ENCODE peak calls at places on chromosomes 6 and 20, in six cellular contexts. H, D, C, R, X and T are unnamed samples.

GRCh38 chr6:139545474-139546116 is 171.1 kb upstream of the CITED2 start:
- DNase-seq in R (no peak), X (no peak), C (no peak), D (peak), H (no peak), T (no peak)

GRCh38 chr6:72650081-72650745 is 28.3 kb downstream of the KCNQ5 start:
- DNase-seq in R (no peak), C (no peak), D (no peak), H (peak), X (no peak), T (no peak)

GRCh38 chr6:55632953-55633352 is 54.0 kb upstream of the HMGCLL1 start:
- DNase-seq in D (no peak), R (no peak), C (no peak), H (peak), X (no peak), T (no peak)

GRCh38 chr20:52972965-52973819 is 1.0 kb downstream of the TSHZ2 start:
- DNase-seq in C (peak), R (peak), X (no peak), H (no peak), D (peak), T (no peak)

GRCh38 chr6:98833101-98834059 is 994 bp upstream of the POU3F2 start:
- DNase-seq in R (peak), C (peak), X (no peak), H (peak), D (peak), T (peak)

GRCh38 chr6:137968901-137969300 is 101.8 kb downstream of the TNFAIP3 start:
- DNase-seq in D (no peak), H (no peak), C (no peak), R (no peak), X (no peak), T (no peak)

GRCh38 chr6:38714239-38715015 is 684 bp upstream of the DNAH8 start:
- DNase-seq in X (no peak), H (no peak), C (no peak), D (no peak), R (no peak), T (no peak)

GRCh38 chr20:37800618-37801017 is 102.3 kb upstream of the VSTM2L start:
- DNase-seq in R (no peak), D (no peak), H (no peak), C (no peak), X (no peak), T (no peak)

GRCh38 chr6:89393659-89394058 is 18.4 kb downstream of the RRAGD start:
- DNase-seq in C (no peak), D (no peak), X (no peak), H (no peak), R (no peak), T (no peak)

GRCh38 chr20:56285496-56285895 is 37.0 kb downstream of the MC3R start:
- DNase-seq in X (no peak), H (no peak), R (no peak), C (no peak), D (no peak), T (no peak)

GRCh38 chr6:10373642-10374359 is 41.1 kb downstream of the TFAP2A start:
- DNase-seq in D (peak), H (peak), X (no peak), C (no peak), R (no peak), T (no peak)

GRCh38 chr20:63499333-63499969 is 568 bp upstream of the EEF1A2 start:
- DNase-seq in D (no peak), H (no peak), R (no peak), X (peak), C (peak), T (no peak)
- H3K4me3 ChIP-seq in D (no peak), H (peak), R (peak), X (peak), C (no peak), T (peak)

DNA sequence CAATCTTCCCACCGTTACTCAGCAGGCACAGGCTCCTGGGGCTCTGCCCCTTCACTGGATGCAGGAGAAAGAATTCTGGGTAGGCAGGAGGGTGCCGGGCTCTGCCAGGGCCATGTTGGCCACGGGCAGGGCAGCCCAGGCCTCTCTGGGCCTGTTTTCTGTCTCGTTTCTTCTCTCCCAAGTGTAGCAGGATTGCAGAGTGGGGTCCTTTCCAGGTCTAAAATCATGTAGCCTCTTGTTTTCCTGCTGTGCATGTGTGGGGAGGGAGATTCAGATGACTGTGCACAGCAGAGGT is 112.7 kb downstream of the DLL1 start:
- DNase-seq in D (no peak), C (no peak), H (no peak), X (no peak), R (no peak), T (no peak)
- H3K27ac ChIP-seq in D (no peak), C (no peak), H (no peak), X (no peak), R (no peak), T (no peak)

GRCh38 chr6:39793528-39793927 is 1.4 kb downstream of the DAAM2 start:
- DNase-seq in R (no peak), C (no peak), D (no peak), X (no peak), H (no peak), T (no peak)

GRCh38 chr6:39792501-39793450 is 600 bp downstream of the DAAM2 start:
- DNase-seq in H (no peak), X (no peak), R (peak), C (peak), D (no peak), T (no peak)

GRCh38 chr6:39791311-39791710 is 865 bp upstream of the DAAM2 start:
- DNase-seq in R (peak), D (no peak), X (no peak), C (no peak), H (no peak), T (no peak)

GRCh38 chr6:39790772-39791171 is 1.4 kb upstream of the DAAM2 start:
- DNase-seq in R (no peak), C (no peak), D (no peak), X (no peak), H (peak), T (no peak)

DNA sequence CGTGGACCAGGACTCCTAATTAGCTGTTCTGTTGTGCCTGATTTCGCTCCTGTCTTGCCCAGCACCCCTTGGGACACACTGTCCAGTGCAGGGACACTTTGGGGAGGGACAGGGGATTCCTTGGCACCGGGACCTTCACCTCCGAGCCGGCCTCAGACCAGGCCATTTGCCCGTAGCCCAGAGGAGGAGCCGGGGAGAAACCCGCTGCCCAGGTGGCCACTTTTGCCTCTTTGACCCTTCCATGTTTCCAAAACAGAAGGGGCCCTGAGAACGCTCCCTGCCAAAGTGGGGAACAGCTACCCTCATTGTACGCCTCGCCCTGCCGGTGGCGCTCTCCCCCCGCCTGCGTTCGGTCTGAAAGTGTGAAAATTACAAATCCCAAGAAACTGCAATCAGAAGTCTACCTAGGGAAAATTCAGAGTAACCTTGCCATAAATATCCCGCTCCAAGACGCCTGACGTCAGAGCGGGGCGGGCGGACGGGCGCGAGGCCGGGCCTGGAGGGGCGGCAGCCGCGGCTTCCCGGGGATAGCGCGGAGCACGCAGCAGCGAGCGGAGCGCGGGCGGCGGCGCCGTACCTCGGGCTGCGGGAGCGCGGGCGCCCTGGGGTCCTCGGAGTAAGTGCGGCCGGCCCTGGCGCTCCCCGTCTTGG is at the start of gene DAAM2:
- DNase-seq in X (peak), C (peak), D (peak), H (peak), R (peak), T (peak)
- H3K4me3 ChIP-seq in X (peak), C (peak), D (peak), H (peak), R (peak), T (peak)

DNA sequence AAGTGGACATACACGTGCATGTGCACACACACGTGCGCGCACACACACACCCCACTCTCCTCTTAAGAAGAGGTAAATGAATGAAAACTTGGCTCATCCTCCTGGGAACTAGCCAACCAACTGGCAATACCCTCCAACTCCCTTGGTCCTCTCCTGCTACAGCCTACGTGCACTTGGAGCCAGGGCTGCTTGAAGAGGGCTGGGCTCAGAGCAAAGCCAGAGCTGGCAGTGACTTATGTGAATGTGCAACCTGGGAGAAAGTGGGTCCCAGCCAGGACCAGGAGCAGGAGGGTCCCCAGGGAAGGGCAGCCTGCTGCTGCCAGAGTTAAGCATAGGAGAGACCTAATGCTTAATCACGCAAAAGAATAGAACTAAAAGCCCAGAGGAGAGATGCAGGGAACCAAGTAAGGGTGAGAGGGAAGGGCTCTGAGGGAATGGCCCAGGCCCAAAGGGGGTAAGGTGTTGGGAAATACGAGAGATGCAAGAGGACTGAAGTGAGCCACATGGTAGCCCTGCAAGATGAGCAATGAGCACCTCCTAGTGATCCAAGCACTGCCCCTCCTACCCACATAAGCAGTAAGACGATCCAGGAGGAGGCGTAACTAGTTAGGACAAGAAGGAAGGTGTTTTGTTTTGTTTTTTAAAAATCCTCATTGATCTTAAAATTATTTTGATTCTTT is 24.7 kb downstream of the TRAF3IP2 start:
- DNase-seq in H (peak), C (no peak), R (peak), X (peak), D (no peak), T (no peak)
- H3K27ac ChIP-seq in H (no peak), C (no peak), R (no peak), X (no peak), D (no peak), T (peak)

GRCh38 chr6:85961746-85962145 is 319.1 kb upstream of the SYNCRIP start:
- DNase-seq in X (no peak), H (no peak), R (no peak), D (no peak), C (no peak), T (no peak)
- H3K4me3 ChIP-seq in X (no peak), H (no peak), R (no peak), D (no peak), C (no peak), T (no peak)

GRCh38 chr20:4720977-4721349 is 746 bp upstream of the PRND start:
- DNase-seq in X (no peak), D (no peak), H (no peak), C (no peak), R (peak), T (no peak)

GRCh38 chr20:4719190-4719589 is 2.5 kb upstream of the PRND start:
- DNase-seq in R (no peak), X (no peak), H (no peak), D (no peak), C (no peak), T (no peak)

GRCh38 chr20:4722571-4722970 is 862 bp downstream of the PRND start:
- DNase-seq in D (no peak), R (no peak), C (no peak), H (no peak), X (no peak), T (no peak)

GRCh38 chr20:4721719-4722118 is at the start of gene PRND:
- DNase-seq in D (no peak), R (no peak), C (no peak), H (no peak), X (no peak), T (no peak)

DNA sequence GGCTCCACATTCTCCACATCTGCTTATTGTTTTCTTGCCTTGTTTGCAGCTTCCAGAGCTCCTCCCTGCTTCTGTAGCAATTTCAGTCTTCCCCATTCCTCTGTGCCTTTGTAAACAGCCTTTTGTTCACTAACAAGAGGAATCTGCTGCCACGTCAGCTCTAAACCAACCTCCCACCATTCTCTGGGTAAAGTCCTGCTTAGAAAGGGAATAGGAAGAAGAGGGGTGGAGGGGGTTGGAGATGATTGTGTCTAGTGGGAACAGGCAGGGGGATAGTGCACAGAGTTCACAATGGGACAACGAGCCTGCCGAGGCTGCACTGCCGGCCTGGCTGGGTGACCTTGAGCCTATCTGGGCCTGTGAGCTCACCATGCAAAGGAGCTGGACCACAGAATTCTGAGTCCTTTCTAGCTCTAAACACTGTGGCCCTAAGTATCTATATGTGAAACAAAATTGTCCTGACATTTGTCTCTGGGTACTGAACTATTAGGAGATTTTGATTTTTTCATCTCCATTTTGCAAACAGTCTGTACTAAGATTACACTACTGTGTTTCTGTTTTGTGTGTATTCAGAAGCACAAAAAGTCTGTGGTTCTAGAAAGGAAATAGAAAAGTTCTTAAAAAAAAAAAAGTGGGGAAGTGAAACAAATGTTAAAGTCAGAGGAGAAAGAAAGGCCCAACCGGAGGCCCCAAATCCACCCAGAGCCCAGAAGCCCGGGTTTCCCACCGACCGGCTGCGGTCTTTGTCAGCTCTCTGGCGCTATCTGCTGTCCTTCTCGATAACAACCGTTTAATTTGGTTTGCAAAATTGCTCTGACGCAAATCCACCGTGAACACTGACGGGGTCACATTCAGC is 1.4 kb upstream of the PRND start:
- DNase-seq in X (peak), H (peak), R (peak), C (peak), D (peak), T (peak)
- H3K27ac ChIP-seq in X (peak), H (no peak), R (peak), C (no peak), D (peak), T (peak)

DNA sequence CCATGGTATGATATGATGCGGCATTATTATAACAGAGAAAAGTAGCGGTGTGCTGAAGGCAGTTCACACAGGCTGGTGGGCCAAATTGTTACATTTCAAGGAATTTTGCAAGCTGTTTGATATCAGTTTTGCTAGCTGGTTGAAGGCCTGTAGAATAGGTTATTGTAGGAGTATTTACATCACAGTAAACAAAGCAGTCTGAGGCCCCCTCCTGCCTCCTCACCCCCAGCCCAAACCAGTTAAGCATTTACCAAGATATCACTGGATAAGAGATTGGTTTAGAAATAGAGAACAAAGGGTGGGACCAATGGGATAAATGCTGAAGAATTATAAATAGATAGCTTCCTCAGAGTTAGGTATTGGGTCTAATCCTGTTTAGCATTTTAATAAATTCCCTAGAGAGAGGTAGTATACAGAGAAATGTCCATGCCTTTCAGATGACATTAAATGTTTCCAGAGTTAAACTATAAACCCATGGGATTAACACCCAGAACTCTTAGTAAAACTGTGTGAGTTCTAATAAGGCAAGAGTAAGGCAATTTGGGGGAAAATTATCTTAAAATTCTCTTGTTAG is 2.4 kb upstream of the PHACTR2 start:
- DNase-seq in H (no peak), C (no peak), D (no peak), X (no peak), R (no peak), T (no peak)
- H3K4me3 ChIP-seq in H (no peak), C (no peak), D (no peak), X (no peak), R (peak), T (no peak)